ENCODE peak calls at places on chromosomes 11 and 22, in seven cellular contexts. M is left ventricle myocardium superior; G is transverse colon; R is activated naive CD4-positive, alpha-beta T cell treated with anti-CD3 and anti-CD28 coated beads, Interleukin-2, amount 10 ng/mL, durations not matched to agents 7 days and 5 days; I is endothelial cell; Z is effector memory CD8-positive, alpha-beta T cell; H is Caco-2. E is an unnamed sample.

GRCh38 chr11:723120-723883 is 17.3 kb downstream of the EPS8L2 start:
- DNase-seq in M (peak; percentile 58), H (peak; percentile 57), I (no peak), Z (peak; percentile 50), R (peak; percentile 78), G (peak; percentile 57), E (peak; percentile 96)

GRCh38 chr11:108973402-108974119 is 308.7 kb downstream of the DDX10 start:
- DNase-seq in I (no peak), M (no peak), Z (no peak), G (no peak), R (no peak), H (no peak), E (peak; percentile 75)

GRCh38 chr22:39148727-39149535 is 3.5 kb downstream of the CBX7 start:
- DNase-seq in M (peak; percentile 79), G (peak; percentile 72), R (peak; percentile 58), I (no peak), Z (peak; percentile 60), H (no peak), E (peak; percentile 85)

GRCh38 chr11:66309475-66309874 is 7.4 kb downstream of the CD248 start:
- DNase-seq in G (no peak), I (no peak), R (no peak), M (no peak), Z (no peak), H (no peak), E (no peak)

GRCh38 chr22:17131686-17132085 is 10.5 kb upstream of the TMEM121B start:
- DNase-seq in R (no peak), I (no peak), Z (no peak), M (peak; percentile 57), H (no peak), G (no peak), E (no peak)

GRCh38 chr11:27681664-27682063 is 18.6 kb downstream of the BDNF start:
- DNase-seq in G (no peak), Z (no peak), H (no peak), M (no peak), R (no peak), I (no peak), E (no peak)

GRCh38 chr22:38766076-38766777 is 10.4 kb upstream of the SUN2 start:
- DNase-seq in Z (peak; percentile 33), R (peak; percentile 61), G (peak; percentile 78), M (peak; percentile 59), H (peak; percentile 76), I (peak; percentile 76), E (peak; percentile 93)

GRCh38 chr11:128451651-128452470 is 135.5 kb downstream of the ETS1 start:
- DNase-seq in R (no peak), G (peak; percentile 38), H (no peak), Z (no peak), M (peak; percentile 74), I (no peak), E (peak; percentile 29)

GRCh38 chr11:114193730-114194674 is 102.2 kb upstream of the NNMT start:
- DNase-seq in G (no peak), Z (no peak), M (no peak), I (no peak), H (no peak), R (no peak), E (no peak)

GRCh38 chr22:39277135-39277607 is 32.4 kb upstream of the PDGFB start:
- DNase-seq in M (no peak), R (no peak), I (no peak), Z (no peak), G (no peak), H (no peak), E (peak; percentile 93)

GRCh38 chr11:12271826-12272366 is 105.5 kb upstream of the PARVA start:
- DNase-seq in H (no peak), I (no peak), M (no peak), G (no peak), Z (no peak), R (no peak), E (no peak)

GRCh38 chr11:133943950-133944698 is 12.6 kb downstream of the IGSF9B start:
- DNase-seq in G (no peak), I (no peak), M (no peak), Z (no peak), R (no peak), H (no peak), E (no peak)

E was measured in osteoblast.